ENCODE peak calls at places on chromosomes 13 and 19, in six cellular contexts. One of them, this sample, is unnamed.

GRCh38 chr13:76225815-76226489 is 589.8 kb downstream of the LMO7 start:
- DNase-seq in right lobe of liver: no peak
- DNase-seq in cardiac fibroblast: peak
- DNase-seq in tibial nerve: no peak
- DNase-seq in astrocyte of the spinal cord: peak
- DNase-seq in heart right ventricle: peak
- DNase-seq in this sample: no peak

GRCh38 chr19:56309511-56310185 is 5.0 kb downstream of the ZSCAN5A start:
- DNase-seq in right lobe of liver: no peak
- DNase-seq in cardiac fibroblast: peak
- DNase-seq in tibial nerve: no peak
- DNase-seq in astrocyte of the spinal cord: peak
- DNase-seq in heart right ventricle: no peak
- DNase-seq in this sample: no peak

GRCh38 chr13:23377603-23378002 is 55.9 kb downstream of the SACS start:
- DNase-seq in right lobe of liver: no peak
- DNase-seq in cardiac fibroblast: no peak
- DNase-seq in tibial nerve: no peak
- DNase-seq in astrocyte of the spinal cord: no peak
- DNase-seq in heart right ventricle: no peak
- DNase-seq in this sample: no peak

GRCh38 chr19:48926909-48927308 is 6.6 kb upstream of the DHDH start:
- DNase-seq in right lobe of liver: no peak
- DNase-seq in cardiac fibroblast: peak
- DNase-seq in tibial nerve: peak
- DNase-seq in astrocyte of the spinal cord: peak
- DNase-seq in heart right ventricle: peak
- DNase-seq in this sample: peak

GRCh38 chr13:94232161-94232560 is 247.3 kb downstream of the DCT start:
- DNase-seq in right lobe of liver: no peak
- DNase-seq in cardiac fibroblast: no peak
- DNase-seq in tibial nerve: no peak
- DNase-seq in astrocyte of the spinal cord: no peak
- DNase-seq in heart right ventricle: no peak
- DNase-seq in this sample: no peak

GRCh38 chr13:30928971-30929370 is 3.5 kb upstream of the TEX26 start:
- DNase-seq in right lobe of liver: no peak
- DNase-seq in cardiac fibroblast: no peak
- DNase-seq in tibial nerve: no peak
- DNase-seq in astrocyte of the spinal cord: no peak
- DNase-seq in heart right ventricle: no peak
- DNase-seq in this sample: no peak

GRCh38 chr13:97540696-97541095 is 106.7 kb downstream of the RAP2A start:
- DNase-seq in right lobe of liver: no peak
- DNase-seq in cardiac fibroblast: peak
- DNase-seq in tibial nerve: no peak
- DNase-seq in astrocyte of the spinal cord: no peak
- DNase-seq in heart right ventricle: no peak
- DNase-seq in this sample: no peak

GRCh38 chr19:46081928-46082727 is 41.3 kb upstream of the IGFL4 start:
- DNase-seq in right lobe of liver: peak
- DNase-seq in cardiac fibroblast: peak
- DNase-seq in tibial nerve: peak
- DNase-seq in astrocyte of the spinal cord: peak
- DNase-seq in heart right ventricle: no peak
- DNase-seq in this sample: no peak

GRCh38 chr13:50459046-50459445 is 384.4 kb downstream of the DLEU7 start:
- DNase-seq in right lobe of liver: no peak
- DNase-seq in cardiac fibroblast: no peak
- DNase-seq in tibial nerve: no peak
- DNase-seq in astrocyte of the spinal cord: no peak
- DNase-seq in heart right ventricle: no peak
- DNase-seq in this sample: no peak

GRCh38 chr19:41409288-41409687 is 11.7 kb downstream of the BCKDHA start:
- DNase-seq in right lobe of liver: no peak
- DNase-seq in cardiac fibroblast: peak
- DNase-seq in tibial nerve: no peak
- DNase-seq in astrocyte of the spinal cord: peak
- DNase-seq in heart right ventricle: peak
- DNase-seq in this sample: no peak

GRCh38 chr19:46629546-46630025 is 4.7 kb upstream of the PTGIR start:
- DNase-seq in right lobe of liver: no peak
- DNase-seq in cardiac fibroblast: peak
- DNase-seq in tibial nerve: no peak
- DNase-seq in astrocyte of the spinal cord: no peak
- DNase-seq in heart right ventricle: no peak
- DNase-seq in this sample: no peak

GRCh38 chr19:36144624-36145023 is 4.8 kb downstream of the CAPNS1 start:
- DNase-seq in right lobe of liver: no peak
- DNase-seq in cardiac fibroblast: no peak
- DNase-seq in tibial nerve: no peak
- DNase-seq in astrocyte of the spinal cord: no peak
- DNase-seq in heart right ventricle: no peak
- DNase-seq in this sample: no peak

GRCh38 chr13:52405767-52406494 is at the start of gene THSD1:
- DNase-seq in right lobe of liver: peak
- DNase-seq in cardiac fibroblast: peak
- DNase-seq in tibial nerve: peak
- DNase-seq in astrocyte of the spinal cord: peak
- DNase-seq in heart right ventricle: peak
- DNase-seq in this sample: no peak

GRCh38 chr13:87884874-87885273 is 213.7 kb downstream of the SLITRK5 start:
- DNase-seq in right lobe of liver: no peak
- DNase-seq in cardiac fibroblast: no peak
- DNase-seq in tibial nerve: no peak
- DNase-seq in astrocyte of the spinal cord: peak
- DNase-seq in heart right ventricle: no peak
- DNase-seq in this sample: no peak

GRCh38 chr19:56091066-56091490 is 30.0 kb downstream of the ZNF787 start:
- DNase-seq in right lobe of liver: no peak
- DNase-seq in cardiac fibroblast: peak
- DNase-seq in tibial nerve: no peak
- DNase-seq in astrocyte of the spinal cord: peak
- DNase-seq in heart right ventricle: no peak
- DNase-seq in this sample: no peak

GRCh38 chr13:114025432-114026127 is 51.7 kb upstream of the C13orf46 start:
- DNase-seq in right lobe of liver: no peak
- DNase-seq in cardiac fibroblast: peak
- DNase-seq in tibial nerve: no peak
- DNase-seq in astrocyte of the spinal cord: peak
- DNase-seq in heart right ventricle: no peak
- DNase-seq in this sample: no peak
- TF ChIP-seq CTCF in right lobe of liver: no peak
- TF ChIP-seq CTCF in cardiac fibroblast: no peak
- TF ChIP-seq CTCF in tibial nerve: no peak
- TF ChIP-seq CTCF in astrocyte of the spinal cord: no peak
- TF ChIP-seq CTCF in heart right ventricle: no peak
- TF ChIP-seq CTCF in this sample: peak

GRCh38 chr19:29668746-29669609 is 3.7 kb downstream of the PLEKHF1 start:
- DNase-seq in right lobe of liver: peak
- DNase-seq in cardiac fibroblast: no peak
- DNase-seq in tibial nerve: no peak
- DNase-seq in astrocyte of the spinal cord: no peak
- DNase-seq in heart right ventricle: no peak
- DNase-seq in this sample: no peak
- TF ChIP-seq CTCF in right lobe of liver: peak
- TF ChIP-seq CTCF in cardiac fibroblast: peak
- TF ChIP-seq CTCF in tibial nerve: no peak
- TF ChIP-seq CTCF in astrocyte of the spinal cord: peak
- TF ChIP-seq CTCF in heart right ventricle: peak
- TF ChIP-seq CTCF in this sample: peak

GRCh38 chr19:13530720-13531119 is 24.4 kb upstream of the CACNA1A start:
- DNase-seq in right lobe of liver: no peak
- DNase-seq in cardiac fibroblast: no peak
- DNase-seq in tibial nerve: no peak
- DNase-seq in astrocyte of the spinal cord: no peak
- DNase-seq in heart right ventricle: no peak
- DNase-seq in this sample: no peak

GRCh38 chr19:13521066-13521465 is 14.8 kb upstream of the CACNA1A start:
- DNase-seq in right lobe of liver: no peak
- DNase-seq in cardiac fibroblast: no peak
- DNase-seq in tibial nerve: no peak
- DNase-seq in astrocyte of the spinal cord: no peak
- DNase-seq in heart right ventricle: no peak
- DNase-seq in this sample: no peak

GRCh38 chr19:13526552-13526951 is 20.3 kb upstream of the CACNA1A start:
- DNase-seq in right lobe of liver: no peak
- DNase-seq in cardiac fibroblast: peak
- DNase-seq in tibial nerve: no peak
- DNase-seq in astrocyte of the spinal cord: no peak
- DNase-seq in heart right ventricle: no peak
- DNase-seq in this sample: no peak
- TF ChIP-seq CTCF in right lobe of liver: no peak
- TF ChIP-seq CTCF in cardiac fibroblast: peak
- TF ChIP-seq CTCF in tibial nerve: no peak
- TF ChIP-seq CTCF in astrocyte of the spinal cord: peak
- TF ChIP-seq CTCF in heart right ventricle: no peak
- TF ChIP-seq CTCF in this sample: peak

GRCh38 chr13:45879666-45880065 is 28.1 kb upstream of the SIAH3 start:
- DNase-seq in right lobe of liver: peak
- DNase-seq in cardiac fibroblast: no peak
- DNase-seq in tibial nerve: no peak
- DNase-seq in astrocyte of the spinal cord: peak
- DNase-seq in heart right ventricle: peak
- DNase-seq in this sample: no peak
- TF ChIP-seq CTCF in right lobe of liver: peak
- TF ChIP-seq CTCF in cardiac fibroblast: peak
- TF ChIP-seq CTCF in tibial nerve: no peak
- TF ChIP-seq CTCF in astrocyte of the spinal cord: peak
- TF ChIP-seq CTCF in heart right ventricle: peak
- TF ChIP-seq CTCF in this sample: no peak

GRCh38 chr19:16069813-16070365 is 6.4 kb upstream of the TPM4 start:
- DNase-seq in right lobe of liver: no peak
- DNase-seq in cardiac fibroblast: no peak
- DNase-seq in tibial nerve: no peak
- DNase-seq in astrocyte of the spinal cord: no peak
- DNase-seq in heart right ventricle: no peak
- DNase-seq in this sample: no peak

GRCh38 chr19:16067205-16067938 is 8.9 kb upstream of the TPM4 start:
- DNase-seq in right lobe of liver: no peak
- DNase-seq in cardiac fibroblast: peak
- DNase-seq in tibial nerve: no peak
- DNase-seq in astrocyte of the spinal cord: peak
- DNase-seq in heart right ventricle: peak
- DNase-seq in this sample: peak

GRCh38 chr19:16068696-16069259 is 7.5 kb upstream of the TPM4 start:
- DNase-seq in right lobe of liver: no peak
- DNase-seq in cardiac fibroblast: no peak
- DNase-seq in tibial nerve: no peak
- DNase-seq in astrocyte of the spinal cord: no peak
- DNase-seq in heart right ventricle: no peak
- DNase-seq in this sample: no peak

GRCh38 chr19:16064209-16064889 is 11.9 kb upstream of the TPM4 start:
- DNase-seq in right lobe of liver: no peak
- DNase-seq in cardiac fibroblast: no peak
- DNase-seq in tibial nerve: no peak
- DNase-seq in astrocyte of the spinal cord: no peak
- DNase-seq in heart right ventricle: no peak
- DNase-seq in this sample: no peak

GRCh38 chr19:16066611-16067104 is 9.6 kb upstream of the TPM4 start:
- DNase-seq in right lobe of liver: no peak
- DNase-seq in cardiac fibroblast: peak
- DNase-seq in tibial nerve: no peak
- DNase-seq in astrocyte of the spinal cord: no peak
- DNase-seq in heart right ventricle: peak
- DNase-seq in this sample: no peak
- TF ChIP-seq CTCF in right lobe of liver: peak
- TF ChIP-seq CTCF in cardiac fibroblast: peak
- TF ChIP-seq CTCF in tibial nerve: peak
- TF ChIP-seq CTCF in astrocyte of the spinal cord: peak
- TF ChIP-seq CTCF in heart right ventricle: peak
- TF ChIP-seq CTCF in this sample: peak

GRCh38 chr19:1811942-1812425 is at the start of gene ATP8B3:
- DNase-seq in right lobe of liver: no peak
- DNase-seq in cardiac fibroblast: no peak
- DNase-seq in tibial nerve: no peak
- DNase-seq in astrocyte of the spinal cord: no peak
- DNase-seq in heart right ventricle: no peak
- DNase-seq in this sample: no peak
- TF ChIP-seq CTCF in right lobe of liver: no peak
- TF ChIP-seq CTCF in cardiac fibroblast: no peak
- TF ChIP-seq CTCF in tibial nerve: no peak
- TF ChIP-seq CTCF in astrocyte of the spinal cord: no peak
- TF ChIP-seq CTCF in heart right ventricle: no peak
- TF ChIP-seq CTCF in this sample: peak

GRCh38 chr19:12495002-12495802 is 10.6 kb upstream of the ZNF709 start:
- DNase-seq in right lobe of liver: peak
- DNase-seq in cardiac fibroblast: peak
- DNase-seq in tibial nerve: peak
- DNase-seq in astrocyte of the spinal cord: peak
- DNase-seq in heart right ventricle: peak
- DNase-seq in this sample: no peak
- TF ChIP-seq CTCF in right lobe of liver: peak
- TF ChIP-seq CTCF in cardiac fibroblast: peak
- TF ChIP-seq CTCF in tibial nerve: peak
- TF ChIP-seq CTCF in astrocyte of the spinal cord: peak
- TF ChIP-seq CTCF in heart right ventricle: peak
- TF ChIP-seq CTCF in this sample: peak

This sample was measured in AG09319.